ENCODE peak calls at places on chromosomes 11 and 22, in six cellular contexts. E, D, G, Y, Z and X are unnamed samples. For H3K36me3, the result is how much of the 10 kb centered on the place peaks cover.

GRCh38 chr11:2577071-2578005 is 122.5 kb downstream of the KCNQ1OT1 start:
- DNase-seq in E (peak), D (no peak), G (peak), Y (no peak), Z (no peak), X (no peak)

GRCh38 chr22:39290724-39291161 is 28.7 kb downstream of the RPL3 start:
- DNase-seq in E (peak), D (peak), G (no peak), Y (peak), Z (peak), X (no peak)

GRCh38 chr22:26354707-26355106 is 74.4 kb upstream of the ASPHD2 start:
- DNase-seq in E (no peak), D (no peak), G (no peak), Y (no peak), Z (no peak), X (no peak)

GRCh38 chr11:20483931-20484330 is 96.4 kb downstream of the PRMT3 start:
- DNase-seq in E (no peak), D (no peak), G (no peak), Y (peak), Z (no peak), X (no peak)

GRCh38 chr11:55707029-55707428 is 45.0 kb downstream of the OR4C6 start:
- DNase-seq in E (peak), D (peak), G (no peak), Y (peak), Z (no peak), X (no peak)

GRCh38 chr22:24594569-24595120 is 1.8 kb upstream of the LRRC75B start:
- DNase-seq in E (no peak), D (no peak), G (peak), Y (no peak), Z (no peak), X (no peak)

GRCh38 chr11:118142809-118143208 is 9.8 kb downstream of the SCN4B start:
- DNase-seq in E (peak), D (peak), G (peak), Y (no peak), Z (no peak), X (no peak)

GRCh38 chr11:43567396-43567975 is 113.1 kb upstream of the HSD17B12 start:
- DNase-seq in E (peak), D (peak), G (no peak), Y (peak), Z (no peak), X (no peak)

GRCh38 chr11:20075627-20076026 is 84.6 kb downstream of the DBX1 start:
- DNase-seq in E (no peak), D (no peak), G (no peak), Y (no peak), Z (no peak), X (no peak)

GRCh38 chr11:129696309-129696989 is 119.2 kb upstream of the TMEM45B start:
- DNase-seq in E (no peak), D (no peak), G (no peak), Y (no peak), Z (no peak), X (no peak)

GRCh38 chr22:20607157-20607907 is 99.9 kb downstream of the MED15 start:
- DNase-seq in E (no peak), D (no peak), G (peak), Y (no peak), Z (no peak), X (no peak)

GRCh38 chr11:87447606-87448005 is 409.9 kb downstream of the TMEM135 start:
- DNase-seq in E (no peak), D (no peak), G (no peak), Y (no peak), Z (no peak), X (no peak)

GRCh38 chr11:26623076-26623666 is 51.1 kb upstream of the MUC15 start:
- DNase-seq in E (peak), D (peak), G (no peak), Y (peak), Z (no peak), X (no peak)

GRCh38 chr11:79461144-79461543 is 20.3 kb upstream of the TENM4 start:
- DNase-seq in E (peak), D (peak), G (no peak), Y (peak), Z (no peak), X (no peak)

GRCh38 chr11:72930011-72930410 is 115.8 kb downstream of the ATG16L2 start:
- DNase-seq in E (no peak), D (peak), G (no peak), Y (peak), Z (no peak), X (no peak)

GRCh38 chr11:34242037-34242625 is 115.7 kb downstream of the ABTB2 start:
- DNase-seq in E (peak), D (no peak), G (no peak), Y (peak), Z (no peak), X (no peak)

GRCh38 chr11:2725367-2726300 is 25.8 kb upstream of the KCNQ1OT1 start:
- DNase-seq in E (peak), D (no peak), G (no peak), Y (peak), Z (peak), X (no peak)

GRCh38 chr22:38935616-38936015 is 21.8 kb upstream of the APOBEC3A start:
- DNase-seq in E (no peak), D (no peak), G (no peak), Y (no peak), Z (no peak), X (no peak)

GRCh38 chr11:11592146-11592684 is 29.6 kb downstream of the GALNT18 start:
- DNase-seq in E (no peak), D (no peak), G (no peak), Y (no peak), Z (no peak), X (no peak)

GRCh38 chr11:34960277-34960676 is 43.9 kb downstream of the PDHX start:
- DNase-seq in E (no peak), D (no peak), G (no peak), Y (no peak), Z (no peak), X (no peak)

GRCh38 chr11:67372993-67373915 is at the start of gene CLCF1:
- DNase-seq in E (peak), D (peak), G (peak), Y (peak), Z (peak), X (no peak)

GRCh38 chr11:114344494-114344893 is 48.3 kb downstream of the NNMT start:
- DNase-seq in E (no peak), D (no peak), G (no peak), Y (no peak), Z (no peak), X (no peak)

GRCh38 chr11:118415739-118416068 is 14.3 kb downstream of the ATP5MG start:
- DNase-seq in E (peak), D (peak), G (no peak), Y (peak), Z (no peak), X (peak)

GRCh38 chr11:33339247-33339646 is 82.1 kb downstream of the HIPK3 start:
- DNase-seq in E (no peak), D (no peak), G (no peak), Y (no peak), Z (no peak), X (no peak)

GRCh38 chr11:12485328-12485727 is 108.0 kb downstream of the PARVA start:
- DNase-seq in E (no peak), D (peak), G (no peak), Y (no peak), Z (no peak), X (no peak)

GRCh38 chr11:8338138-8338537 is 74.5 kb upstream of the LMO1 start:
- DNase-seq in E (peak), D (peak), G (peak), Y (peak), Z (no peak), X (no peak)

GRCh38 chr22:18966748-18967147 is 30.7 kb upstream of the PRODH start:
- DNase-seq in E (no peak), D (no peak), G (peak), Y (no peak), Z (no peak), X (no peak)

GRCh38 chr22:37827056-37827455 is 3.9 kb downstream of the GALR3 start:
- DNase-seq in E (no peak), D (no peak), G (no peak), Y (no peak), Z (peak), X (no peak)

GRCh38 chr22:42180349-42180842 is 49.8 kb upstream of the CYP2D6 start:
- DNase-seq in E (peak), D (no peak), G (no peak), Y (peak), Z (peak), X (no peak)

DNA sequence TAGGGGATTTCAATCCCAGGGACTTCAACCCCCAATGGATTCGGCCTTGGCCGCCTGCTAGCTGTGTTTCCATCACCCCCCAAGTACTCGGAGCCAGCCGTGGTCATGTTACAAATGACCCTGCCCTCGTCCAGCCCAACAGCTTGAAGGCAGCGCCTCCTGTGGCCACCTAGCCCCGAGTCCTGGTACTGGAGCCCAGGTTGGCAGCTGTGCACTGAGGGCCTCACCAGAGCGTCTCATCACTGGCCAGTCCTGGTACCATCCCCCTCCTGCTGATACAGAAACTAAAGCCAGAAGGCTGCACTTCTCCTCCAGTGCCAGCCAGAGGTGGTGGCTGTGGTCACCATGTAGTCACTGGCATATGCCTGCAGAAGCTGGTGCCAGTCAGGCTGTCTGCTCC is 44.9 kb upstream of the FADD start:
- DNase-seq in E (peak), D (peak), G (no peak), Y (peak), Z (no peak), X (no peak)
- TF ChIP-seq CTCF in E (no peak), D (peak), G (peak), Y (peak), Z (no peak), X (peak)

DNA sequence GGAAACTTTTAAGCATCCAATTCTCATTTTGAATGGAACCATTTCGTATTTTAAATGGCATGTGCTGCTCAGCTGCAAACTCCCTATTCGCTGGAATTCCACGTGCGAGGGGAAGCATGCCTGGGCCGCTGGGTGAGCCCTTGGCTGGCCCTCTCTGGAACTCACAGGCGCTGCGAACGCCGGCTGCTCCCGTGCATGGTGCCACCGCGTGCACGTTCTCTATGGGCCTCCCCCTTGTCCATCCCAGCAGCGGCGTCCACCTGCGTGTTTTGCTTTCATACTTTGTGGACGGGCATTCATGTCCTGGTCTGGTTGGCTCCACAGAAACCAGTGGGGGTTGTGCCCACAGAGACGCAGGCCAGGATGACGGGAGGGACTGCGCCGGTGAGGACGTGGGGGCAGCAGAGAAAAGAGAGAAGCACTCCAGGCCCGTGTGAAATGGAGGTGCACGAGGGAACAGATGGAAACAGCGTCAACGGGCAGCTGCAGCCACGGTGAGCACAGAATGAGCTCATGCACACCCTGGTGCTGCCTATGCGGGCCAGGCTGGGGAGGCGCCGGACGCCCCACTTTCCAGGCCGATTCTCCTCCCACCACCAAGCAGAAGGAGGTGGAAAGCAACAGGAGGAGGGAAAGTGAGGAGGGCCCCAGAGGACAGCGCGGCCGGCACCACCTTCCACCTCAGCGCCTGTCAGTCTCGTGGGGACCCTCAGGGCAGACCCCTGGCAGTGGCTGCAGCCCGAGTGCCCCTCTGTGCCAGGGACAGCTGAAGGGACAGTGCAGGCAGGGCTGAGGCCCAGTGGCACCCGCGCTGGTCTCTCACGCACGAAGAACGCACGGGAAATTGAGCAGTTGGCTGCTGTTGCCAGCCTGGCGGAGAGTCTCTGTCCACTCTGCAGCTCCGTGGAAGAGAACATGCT is 29.1 kb downstream of the TOLLIP start:
- DNase-seq in E (no peak), D (no peak), G (peak), Y (no peak), Z (no peak), X (no peak)
- H3K36me3 ChIP-seq in E (under half), D (under half), G (half or more), Y (half or more), Z (under half), X (under half)

DNA sequence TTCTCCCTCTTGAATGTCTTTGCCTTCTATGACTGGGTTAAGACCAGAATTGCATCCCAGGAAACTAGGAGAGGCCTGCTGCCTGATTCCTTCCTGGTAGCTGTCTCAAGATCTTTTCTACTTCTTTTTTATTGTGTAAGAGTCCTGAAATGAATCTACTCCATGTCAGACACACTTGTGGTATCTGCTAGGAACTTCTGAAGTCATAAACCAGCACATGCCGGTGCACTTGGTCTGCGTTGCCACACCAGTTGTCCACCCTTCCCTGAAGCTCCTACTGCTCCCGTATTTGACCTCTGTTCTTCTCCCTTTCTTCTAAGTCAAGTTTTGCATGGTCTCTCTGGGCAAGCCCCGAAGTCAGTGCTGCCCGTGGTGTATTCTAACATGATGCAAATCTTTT is 644.2 kb downstream of the ETS1 start:
- DNase-seq in E (no peak), D (no peak), G (no peak), Y (no peak), Z (no peak), X (no peak)
- H3K4me3 ChIP-seq in E (no peak), D (no peak), G (no peak), Y (no peak), Z (no peak), X (no peak)

DNA sequence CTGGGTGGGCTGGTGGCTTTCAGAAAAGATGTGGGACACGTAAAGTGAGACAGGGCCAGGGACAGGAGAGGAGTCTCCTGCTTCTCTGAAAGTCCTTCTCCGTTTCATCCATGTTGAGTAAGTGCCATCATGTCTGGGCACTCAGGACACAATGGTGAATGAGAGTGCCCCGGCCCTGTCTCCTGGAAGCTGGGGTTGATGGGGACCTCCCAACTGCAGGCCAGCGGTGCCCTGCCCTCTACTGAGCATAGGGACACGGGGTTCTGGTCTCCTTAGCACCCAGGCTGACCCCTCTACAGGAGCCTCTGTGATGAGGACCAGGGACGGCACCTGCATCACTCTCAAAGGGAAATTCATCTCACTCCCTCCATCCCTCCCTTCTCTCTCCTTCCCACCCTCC is 772.3 kb downstream of the BRD1 start:
- DNase-seq in E (no peak), D (no peak), G (no peak), Y (no peak), Z (no peak), X (no peak)
- TF ChIP-seq CTCF in E (no peak), D (no peak), G (no peak), Y (no peak), Z (no peak), X (no peak)